ENCODE peak calls at places on chromosome 13, in ten cellular contexts. O is heart left ventricle, C is SK-N-SH, A is endodermal cell, F is DND-41, X is esophagus squamous epithelium, W is transverse colon, U is spleen, B is astrocyte, Q is A673. P is an unnamed sample.

GRCh38 chr13:45674908-45675307 is 27.2 kb upstream of the CBY2 start:
- DNase-seq in O (no peak), C (peak; percentile 24), A (no peak), F (no peak), X (no peak), W (no peak), U (no peak), B (peak; percentile 98), Q (peak; percentile 59), P (no peak)

GRCh38 chr13:69618838-69619237 is 488.8 kb upstream of the ATXN8OS start:
- DNase-seq in O (no peak), C (no peak), A (no peak), F (no peak), X (no peak), W (no peak), U (no peak), B (no peak), Q (no peak), P (no peak)

GRCh38 chr13:24038846-24039330 is 121.6 kb upstream of the SPATA13 start:
- DNase-seq in O (no peak), C (no peak), A (no peak), F (no peak), X (no peak), W (peak; percentile 16), U (no peak), B (peak; percentile 86), Q (no peak), P (no peak)

GRCh38 chr13:29583073-29583785 is 12.3 kb downstream of the SLC7A1 start:
- DNase-seq in O (no peak), C (no peak), A (peak; percentile 61), F (no peak), X (no peak), W (no peak), U (no peak), B (peak; percentile 87), Q (no peak), P (no peak)

GRCh38 chr13:18944501-18945068 is 237.0 kb downstream of the TUBA3C start:
- DNase-seq in O (no peak), C (no peak), A (no peak), F (no peak), X (no peak), W (no peak), U (peak; percentile 64), B (no peak), Q (no peak), P (peak; percentile 61)

GRCh38 chr13:21435710-21436151 is 23.4 kb downstream of the ZDHHC20 start:
- DNase-seq in O (peak; percentile 74), C (no peak), A (no peak), F (no peak), X (no peak), W (peak; percentile 63), U (peak; percentile 88), B (peak; percentile 92), Q (no peak), P (peak; percentile 67)

GRCh38 chr13:63107163-63107935 is 1691.7 kb upstream of the PCDH20 start:
- DNase-seq in O (no peak), C (no peak), A (no peak), F (no peak), X (no peak), W (no peak), U (no peak), B (peak; percentile 58), Q (no peak), P (no peak)

GRCh38 chr13:100443998-100444328 is 144.6 kb downstream of the GGACT start:
- DNase-seq in O (no peak), C (no peak), A (no peak), F (no peak), X (no peak), W (no peak), U (no peak), B (no peak), Q (no peak), P (no peak)

GRCh38 chr13:23321534-23322241 is 111.8 kb downstream of the SACS start:
- DNase-seq in O (peak; percentile 32), C (no peak), A (no peak), F (no peak), X (no peak), W (peak; percentile 17), U (no peak), B (peak; percentile 97), Q (no peak), P (no peak)

GRCh38 chr13:85798999-85799646 is at the start of gene SLITRK6:
- DNase-seq in O (no peak), C (peak; percentile 9), A (peak; percentile 70), F (no peak), X (no peak), W (no peak), U (no peak), B (peak; percentile 76), Q (peak; percentile 80), P (no peak)

GRCh38 chr13:81987677-81988357 is 1646.9 kb upstream of the SPRY2 start:
- DNase-seq in O (no peak), C (no peak), A (peak; percentile 71), F (no peak), X (no peak), W (no peak), U (no peak), B (no peak), Q (peak; percentile 0), P (no peak)

GRCh38 chr13:46580362-46580839 is 27.4 kb downstream of the LRCH1 start:
- DNase-seq in O (no peak), C (no peak), A (no peak), F (no peak), X (no peak), W (no peak), U (no peak), B (no peak), Q (no peak), P (no peak)

GRCh38 chr13:41938918-41939317 is 22.0 kb downstream of the VWA8 start:
- DNase-seq in O (no peak), C (no peak), A (no peak), F (no peak), X (no peak), W (no peak), U (no peak), B (no peak), Q (no peak), P (no peak)

GRCh38 chr13:75762066-75762937 is 126.2 kb downstream of the LMO7 start:
- DNase-seq in O (no peak), C (no peak), A (no peak), F (no peak), X (no peak), W (no peak), U (no peak), B (no peak), Q (no peak), P (no peak)

GRCh38 chr13:43664700-43665191 is 122.0 kb downstream of the ENOX1 start:
- DNase-seq in O (peak; percentile 18), C (no peak), A (peak; percentile 57), F (peak; percentile 8), X (no peak), W (peak; percentile 35), U (no peak), B (peak; percentile 57), Q (peak; percentile 24), P (no peak)

GRCh38 chr13:85557651-85558050 is 241.6 kb downstream of the SLITRK6 start:
- DNase-seq in O (no peak), C (no peak), A (no peak), F (no peak), X (no peak), W (no peak), U (no peak), B (no peak), Q (no peak), P (no peak)

GRCh38 chr13:40064154-40064713 is 408.8 kb downstream of the COG6 start:
- DNase-seq in O (no peak), C (no peak), A (no peak), F (no peak), X (no peak), W (no peak), U (no peak), B (no peak), Q (no peak), P (no peak)

GRCh38 chr13:75135325-75135825 is 346.6 kb downstream of the TBC1D4 start:
- DNase-seq in O (no peak), C (no peak), A (no peak), F (no peak), X (no peak), W (no peak), U (no peak), B (peak; percentile 99), Q (peak; percentile 9), P (no peak)

DNA sequence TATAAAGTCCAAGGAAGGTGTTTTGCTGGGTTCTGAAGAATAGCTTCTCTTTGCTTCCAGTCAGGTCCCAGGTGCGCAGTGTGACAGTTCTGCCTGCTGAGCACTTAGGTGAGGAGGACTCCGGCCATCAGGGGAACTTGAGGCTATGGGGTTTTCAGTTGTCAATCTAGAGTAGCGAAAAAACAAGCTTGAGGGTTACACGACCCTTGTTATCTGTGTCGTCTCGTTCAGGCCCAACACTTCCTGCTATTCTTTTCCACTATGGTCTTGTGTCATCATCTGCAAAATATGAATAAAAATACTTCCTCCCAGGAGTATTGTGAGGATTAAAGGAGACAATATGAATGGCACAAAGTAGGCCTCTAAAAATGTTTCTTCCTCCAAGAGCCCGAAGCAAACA is 40.3 kb upstream of the RCBTB2 start:
- DNase-seq in O (no peak), C (no peak), A (no peak), F (no peak), X (no peak), W (no peak), U (no peak), B (no peak), Q (no peak), P (no peak)
- H3K27ac ChIP-seq in O (peak overlapping the region; percentile 82), C (no peak overlapping the region), A (no peak overlapping the region), F (peak overlapping the region; percentile 98), X (peak overlapping the region; percentile 75), W (no peak overlapping the region), U (peak overlapping the region; percentile 75), B (no peak overlapping the region), Q (no peak overlapping the region), P (peak overlapping the region; percentile 40)

DNA sequence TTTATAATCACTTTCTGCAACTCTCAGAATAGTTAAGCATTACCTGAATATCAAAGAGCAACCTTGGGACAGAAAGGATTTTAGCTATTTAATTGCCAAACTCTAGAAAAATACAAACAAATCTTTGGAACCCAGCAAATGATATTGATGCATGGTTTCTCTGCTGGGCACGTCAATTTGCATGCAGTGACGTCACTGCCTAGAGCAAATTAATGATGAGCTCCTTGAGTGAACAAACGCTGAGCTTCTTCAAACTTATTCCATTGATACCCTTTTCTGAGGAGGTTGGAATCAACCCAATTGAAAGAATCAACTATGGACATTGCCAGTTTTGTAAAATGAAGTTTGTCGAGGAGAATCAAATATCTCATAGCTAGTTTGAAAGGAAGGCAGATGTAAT is 259.9 kb upstream of the SOX21 start:
- DNase-seq in O (no peak), C (no peak), A (no peak), F (no peak), X (no peak), W (no peak), U (no peak), B (no peak), Q (no peak), P (no peak)
- H3K4me1 ChIP-seq in O (peaks cover 11% of the 10 kb centered on the region), C (peaks cover 9% of the 10 kb centered on the region), A (peaks cover 8% of the 10 kb centered on the region), F (no peaks in the 10 kb centered on the region), X (peaks cover 11% of the 10 kb centered on the region), W (peaks cover 5% of the 10 kb centered on the region), U (peaks cover 14% of the 10 kb centered on the region), B (peaks cover 7% of the 10 kb centered on the region), Q (peaks cover 8% of the 10 kb centered on the region), P (peaks cover 10% of the 10 kb centered on the region)

GRCh38 chr13:109412232-109412935 is 374.0 kb downstream of the IRS2 start:
- DNase-seq in O (peak; percentile 54), C (peak; percentile 76), A (peak; percentile 61), F (no peak), X (no peak), W (peak; percentile 32), U (no peak), B (peak; percentile 62), Q (peak; percentile 93), P (no peak)
- TF ChIP-seq CTCF in O (no peak), C (no peak), A (no peak), F (no peak), X (no peak), W (no peak), U (no peak), B (no peak), Q (no peak), P (no peak)

GRCh38 chr13:110108348-110109139 is 198.4 kb downstream of the COL4A1 start:
- DNase-seq in O (peak; percentile 81), C (peak; percentile 91), A (peak; percentile 93), F (peak; percentile 76), X (no peak), W (peak; percentile 59), U (no peak), B (peak; percentile 78), Q (peak; percentile 85), P (peak; percentile 86)
- H3K27ac ChIP-seq in O (peak overlapping the region; percentile 57), C (no peak overlapping the region), A (no peak overlapping the region), F (peak overlapping the region; percentile 87), X (peak overlapping the region; percentile 25), W (peak overlapping the region; percentile 53), U (no peak overlapping the region), B (no peak overlapping the region), Q (no peak overlapping the region), P (no peak overlapping the region)

P was measured in upper lobe of right lung.